ENCODE peak calls at places on chromosome 17, in nine cellular contexts. L is tibial artery, Y is GM23248, H is upper lobe of right lung, Q is ovary, F is IMR-90, I is lower lobe of right lung, A is heart right ventricle, G is transverse colon. Z is an unnamed sample.
A peak's percentile ranks its signal among the peaks of the same experiment; 100 is the strongest.

GRCh38 chr17:13480877-13481276 is 120.9 kb downstream of the HS3ST3A1 start:
- DNase-seq in L (no peak), Y (no peak), H (no peak), Q (no peak), F (no peak), I (no peak), A (no peak), G (no peak), Z (no peak)

GRCh38 chr17:57106107-57106835 is 21.2 kb downstream of the AKAP1 start:
- DNase-seq in L (no peak), Y (no peak), H (no peak), Q (no peak), F (no peak), I (no peak), A (no peak), G (peak; percentile 38), Z (no peak)

GRCh38 chr17:49035470-49036269 is 38.5 kb downstream of the IGF2BP1 start:
- DNase-seq in L (no peak), Y (peak; percentile 75), H (no peak), Q (peak; percentile 23), F (peak; percentile 17), I (peak; percentile 47), A (peak; percentile 13), G (peak; percentile 60), Z (no peak)

GRCh38 chr17:58335061-58335731 is 6.6 kb upstream of the TSPOAP1 start:
- DNase-seq in L (no peak), Y (no peak), H (peak; percentile 66), Q (no peak), F (no peak), I (peak; percentile 60), A (no peak), G (no peak), Z (no peak)

GRCh38 chr17:27577124-27577761 is 53.7 kb upstream of the LGALS9 start:
- DNase-seq in L (no peak), Y (peak; percentile 82), H (no peak), Q (no peak), F (peak; percentile 82), I (no peak), A (no peak), G (no peak), Z (peak; percentile 59)

GRCh38 chr17:80327518-80327917 is 66.9 kb downstream of the RNF213 start:
- DNase-seq in L (no peak), Y (no peak), H (peak; percentile 50), Q (no peak), F (no peak), I (no peak), A (no peak), G (no peak), Z (no peak)

GRCh38 chr17:55709984-55710383 is 12.7 kb downstream of the TMEM100 start:
- DNase-seq in L (peak; percentile 48), Y (no peak), H (no peak), Q (no peak), F (no peak), I (no peak), A (no peak), G (no peak), Z (no peak)

GRCh38 chr17:41773731-41774193 is 12.7 kb downstream of the JUP start:
- DNase-seq in L (no peak), Y (no peak), H (no peak), Q (no peak), F (peak; percentile 23), I (no peak), A (peak; percentile 38), G (peak; percentile 23), Z (no peak)

GRCh38 chr17:57744195-57745170 is 616 bp downstream of the CCDC182 start:
- DNase-seq in L (no peak), Y (no peak), H (no peak), Q (no peak), F (no peak), I (no peak), A (no peak), G (no peak), Z (no peak)

GRCh38 chr17:57502696-57503307 is 242.3 kb downstream of the CCDC182 start:
- DNase-seq in L (no peak), Y (no peak), H (no peak), Q (no peak), F (no peak), I (no peak), A (no peak), G (no peak), Z (no peak)

GRCh38 chr17:50684612-50685333 is 22.9 kb downstream of the ANKRD40 start:
- DNase-seq in L (no peak), Y (no peak), H (peak; percentile 37), Q (no peak), F (no peak), I (no peak), A (no peak), G (peak; percentile 83), Z (no peak)

GRCh38 chr17:79702550-79703236 is 28.1 kb upstream of the ENPP7 start:
- DNase-seq in L (no peak), Y (no peak), H (no peak), Q (no peak), F (no peak), I (no peak), A (no peak), G (no peak), Z (no peak)

GRCh38 chr17:44110011-44110686 is 13.3 kb downstream of the HDAC5 start:
- DNase-seq in L (no peak), Y (no peak), H (no peak), Q (no peak), F (no peak), I (no peak), A (no peak), G (no peak), Z (no peak)
- H3K27ac ChIP-seq in L (peak overlapping the region; percentile 91), Y (peak overlapping the region; percentile 89), H (peak overlapping the region; percentile 52), Q (peak overlapping the region; percentile 74), F (peak overlapping the region; percentile 84), I (peak overlapping the region; percentile 58), A (peak overlapping the region; percentile 88), G (peak overlapping the region; percentile 94), Z (peak overlapping the region; percentile 90)

GRCh38 chr17:32323784-32324590 is 18.0 kb downstream of the C17orf75 start:
- DNase-seq in L (no peak), Y (peak; percentile 61), H (no peak), Q (no peak), F (peak; percentile 31), I (no peak), A (no peak), G (peak; percentile 31), Z (no peak)
- H3K27ac ChIP-seq in L (no peak overlapping the region), Y (no peak overlapping the region), H (no peak overlapping the region), Q (no peak overlapping the region), F (no peak overlapping the region), I (no peak overlapping the region), A (no peak overlapping the region), G (no peak overlapping the region), Z (no peak overlapping the region)

DNA sequence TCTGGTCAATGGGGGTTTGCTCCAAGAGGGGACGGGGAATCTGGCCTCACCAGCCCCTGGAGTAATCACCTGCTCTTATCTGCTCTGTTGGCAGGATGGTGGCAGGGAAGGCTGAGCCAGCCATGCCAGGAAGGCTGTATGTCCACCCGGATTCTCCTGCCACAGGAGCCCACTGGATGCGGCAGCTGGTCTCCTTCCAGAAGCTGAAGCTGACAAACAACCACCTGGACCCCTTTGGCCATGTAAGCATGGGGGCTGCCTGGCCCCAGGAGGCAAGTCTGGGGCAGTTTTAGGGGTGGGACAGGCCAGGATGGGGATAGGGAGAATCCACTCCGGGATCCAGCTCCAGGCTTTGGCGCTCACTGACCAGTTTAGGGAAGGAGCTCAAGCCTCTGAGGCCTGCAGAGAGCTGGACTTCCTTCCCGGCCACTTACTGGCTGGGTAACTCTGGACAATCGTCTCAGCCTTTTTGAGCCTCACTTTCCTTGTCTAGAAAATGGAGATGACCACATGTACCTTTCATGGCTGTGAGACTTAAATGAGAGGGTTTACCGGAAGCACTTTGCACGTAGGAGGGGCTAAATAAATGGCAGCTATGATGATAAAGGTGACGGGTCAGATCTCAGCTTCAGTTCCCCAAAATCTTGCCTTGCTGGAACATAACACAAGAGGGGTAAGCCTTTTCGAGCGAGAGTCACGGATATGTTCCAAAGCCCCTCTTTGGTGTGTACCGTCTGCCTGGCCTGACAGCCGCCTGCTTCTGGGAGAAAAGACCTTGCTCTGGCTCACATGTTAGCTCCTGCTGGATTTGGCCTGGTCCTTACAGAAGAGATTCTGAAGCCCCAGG is 15.4 kb downstream of the TBX4 start:
- DNase-seq in L (no peak), Y (peak; percentile 43), H (peak; percentile 63), Q (no peak), F (peak; percentile 52), I (peak; percentile 53), A (peak; percentile 46), G (peak; percentile 32), Z (peak; percentile 36)
- H3K27ac ChIP-seq in L (no peak overlapping the region), Y (no peak overlapping the region), H (no peak overlapping the region), Q (no peak overlapping the region), F (peak overlapping the region; percentile 10), I (no peak overlapping the region), A (no peak overlapping the region), G (no peak overlapping the region), Z (no peak overlapping the region)

GRCh38 chr17:36485027-36485426 is 1.5 kb upstream of the ZNHIT3 start:
- DNase-seq in L (no peak), Y (no peak), H (no peak), Q (no peak), F (no peak), I (no peak), A (no peak), G (no peak), Z (no peak)

GRCh38 chr17:36486204-36487194 is at the start of gene ZNHIT3:
- DNase-seq in L (peak; percentile 94), Y (peak; percentile 99), H (peak; percentile 94), Q (peak; percentile 89), F (peak; percentile 93), I (peak; percentile 95), A (peak; percentile 93), G (peak; percentile 94), Z (peak; percentile 84)

GRCh38 chr17:36481829-36482228 is 4.7 kb upstream of the ZNHIT3 start:
- DNase-seq in L (no peak), Y (no peak), H (no peak), Q (no peak), F (no peak), I (no peak), A (no peak), G (no peak), Z (no peak)

GRCh38 chr17:36485805-36486203 is 677 bp upstream of the ZNHIT3 start:
- DNase-seq in L (no peak), Y (peak; percentile 8), H (no peak), Q (no peak), F (no peak), I (no peak), A (no peak), G (no peak), Z (no peak)

DNA sequence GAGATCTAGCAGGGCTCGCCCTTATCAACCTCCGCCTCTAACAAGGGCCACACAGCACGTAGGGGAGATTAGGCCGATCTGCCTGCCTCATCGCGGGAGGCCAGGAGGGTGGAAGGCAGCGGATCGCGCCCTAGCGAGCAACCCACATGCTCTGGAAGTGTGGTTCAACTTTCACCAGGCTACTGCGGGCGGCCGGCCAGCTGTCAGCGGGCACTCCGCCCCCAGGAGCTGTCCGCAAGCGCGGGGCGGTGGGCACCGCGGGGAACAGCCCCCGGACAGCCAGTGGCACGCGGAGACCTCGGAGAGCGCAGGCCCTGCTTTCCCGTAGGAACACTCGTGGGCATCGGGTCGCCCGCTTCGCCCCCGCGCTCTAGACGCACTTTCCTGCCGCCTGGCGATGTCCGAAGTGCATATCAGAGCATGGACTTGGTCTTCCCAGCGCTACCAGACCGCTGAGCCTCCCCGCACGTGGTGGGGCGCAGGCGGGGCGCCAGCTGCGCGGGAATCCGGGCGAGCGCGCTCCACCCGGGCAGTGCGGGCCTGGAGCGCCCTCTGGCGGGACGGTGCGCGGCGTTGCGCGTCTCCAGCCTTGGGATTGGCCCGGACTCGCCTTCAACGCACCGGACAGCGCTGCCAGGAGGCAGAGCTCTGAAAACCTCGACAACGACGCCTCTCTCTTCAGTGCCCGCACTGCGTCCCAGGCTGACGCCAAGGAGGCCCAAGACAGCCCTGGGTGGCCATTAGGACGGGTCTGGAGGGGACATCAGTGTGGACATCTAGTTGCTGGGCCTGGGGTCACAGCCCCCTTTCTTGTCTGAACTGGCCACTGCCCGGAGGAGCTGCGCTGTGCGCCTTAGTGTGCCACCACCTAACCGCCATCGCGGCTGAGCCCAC is 3.6 kb upstream of the ZNHIT3 start:
- DNase-seq in L (peak; percentile 73), Y (peak; percentile 88), H (peak; percentile 92), Q (peak; percentile 88), F (peak; percentile 71), I (peak; percentile 88), A (peak; percentile 81), G (peak; percentile 87), Z (peak; percentile 88)
- H3K27ac ChIP-seq in L (peak overlapping the region; percentile 1), Y (no peak overlapping the region), H (no peak overlapping the region), Q (no peak overlapping the region), F (no peak overlapping the region), I (peak overlapping the region; percentile 26), A (no peak overlapping the region), G (no peak overlapping the region), Z (no peak overlapping the region)

Z was measured in dorsolateral prefrontal cortex.